ENCODE peak calls at places on chromosomes 3 and 15, in four cellular contexts. J, W, O and D are unnamed samples.

GRCh38 chr15:89785064-89785770 is 9.1 kb downstream of the MESP2 start:
- DNase-seq in W (peak; percentile 85), O (no peak), J (no peak), D (peak; percentile 65)

GRCh38 chr3:111737056-111737711 is 121.9 kb upstream of the PHLDB2 start:
- DNase-seq in J (no peak), W (no peak), O (no peak), D (no peak)

GRCh38 chr15:99100245-99101173 is 4.4 kb upstream of the SYNM start:
- DNase-seq in O (peak; percentile 69), J (peak; percentile 93), W (peak; percentile 62), D (peak; percentile 90)

GRCh38 chr3:42756681-42757213 is 16.3 kb downstream of the CCDC13 start:
- DNase-seq in W (no peak), J (peak; percentile 26), O (no peak), D (no peak)

GRCh38 chr15:70327328-70328136 is 229.8 kb upstream of the TLE3 start:
- DNase-seq in W (no peak), O (no peak), J (peak; percentile 39), D (no peak)

GRCh38 chr15:90539789-90540188 is 10.1 kb downstream of the CRTC3 start:
- DNase-seq in J (no peak), W (no peak), O (no peak), D (no peak)

GRCh38 chr3:42735021-42735420 is 32.4 kb upstream of the HHATL start:
- DNase-seq in J (peak; percentile 48), O (no peak), W (no peak), D (no peak)

GRCh38 chr15:75718326-75718725 is 5.7 kb upstream of the CSPG4 start:
- DNase-seq in W (no peak), O (no peak), J (no peak), D (no peak)

GRCh38 chr15:74893627-74894026 is 3.8 kb downstream of the MPI start:
- DNase-seq in W (no peak), O (no peak), J (no peak), D (no peak)

GRCh38 chr15:39461536-39462140 is 119.2 kb upstream of the THBS1 start:
- DNase-seq in J (no peak), W (no peak), O (no peak), D (no peak)

GRCh38 chr3:112097378-112097777 is 11.2 kb downstream of the C3orf52 start:
- DNase-seq in O (peak; percentile 16), J (no peak), W (peak; percentile 48), D (peak; percentile 94)

GRCh38 chr15:88376574-88377174 is 90.5 kb downstream of the MRPL46 start:
- DNase-seq in W (no peak), O (no peak), J (no peak), D (no peak)

GRCh38 chr3:48243886-48244285 is 3.0 kb downstream of the ZNF589 start:
- DNase-seq in J (no peak), W (no peak), O (no peak), D (no peak)

GRCh38 chr3:87132801-87133200 is 94.3 kb upstream of the CHMP2B start:
- DNase-seq in W (no peak), J (no peak), O (no peak), D (no peak)

GRCh38 chr3:40649346-40649745 is 124.6 kb downstream of the ZNF621 start:
- DNase-seq in W (no peak), J (no peak), O (no peak), D (no peak)

GRCh38 chr15:45618813-45619212 is 16.0 kb upstream of the SQOR start:
- DNase-seq in W (no peak), J (no peak), O (no peak), D (peak; percentile 25)

GRCh38 chr15:40486066-40486770 is 15.4 kb downstream of the CHST14 start:
- DNase-seq in W (no peak), J (no peak), O (no peak), D (no peak)

GRCh38 chr15:69973102-69973714 is 124.5 kb downstream of the TLE3 start:
- DNase-seq in O (peak; percentile 35), W (peak; percentile 23), J (no peak), D (peak; percentile 50)

GRCh38 chr3:39125837-39126500 is 18.5 kb downstream of the TTC21A start:
- DNase-seq in J (no peak), W (peak; percentile 28), O (no peak), D (no peak)

GRCh38 chr3:41836360-41837134 is 125.4 kb downstream of the ULK4 start:
- DNase-seq in J (no peak), O (no peak), W (no peak), D (no peak)

GRCh38 chr3:193190387-193190786 is 50.6 kb upstream of the PLAAT1 start:
- DNase-seq in W (peak; percentile 23), J (peak; percentile 54), O (peak; percentile 19), D (peak; percentile 35)

GRCh38 chr3:190516416-190516815 is 2.5 kb downstream of the IL1RAP start:
- DNase-seq in J (no peak), W (no peak), O (no peak), D (no peak)

GRCh38 chr3:113552851-113553250 is 20.5 kb downstream of the SIDT1 start:
- DNase-seq in J (no peak), W (no peak), O (no peak), D (no peak)

GRCh38 chr3:43153189-43154083 is 47.6 kb upstream of the POMGNT2 start:
- DNase-seq in O (no peak), J (no peak), W (no peak), D (no peak)

GRCh38 chr3:177208746-177209145 is 11.5 kb upstream of the TBL1XR1 start:
- DNase-seq in O (no peak), W (peak; percentile 24), J (no peak), D (no peak)
- TF ChIP-seq RFX5 in O (no peak), W (no peak), J (no peak), D (no peak)

DNA sequence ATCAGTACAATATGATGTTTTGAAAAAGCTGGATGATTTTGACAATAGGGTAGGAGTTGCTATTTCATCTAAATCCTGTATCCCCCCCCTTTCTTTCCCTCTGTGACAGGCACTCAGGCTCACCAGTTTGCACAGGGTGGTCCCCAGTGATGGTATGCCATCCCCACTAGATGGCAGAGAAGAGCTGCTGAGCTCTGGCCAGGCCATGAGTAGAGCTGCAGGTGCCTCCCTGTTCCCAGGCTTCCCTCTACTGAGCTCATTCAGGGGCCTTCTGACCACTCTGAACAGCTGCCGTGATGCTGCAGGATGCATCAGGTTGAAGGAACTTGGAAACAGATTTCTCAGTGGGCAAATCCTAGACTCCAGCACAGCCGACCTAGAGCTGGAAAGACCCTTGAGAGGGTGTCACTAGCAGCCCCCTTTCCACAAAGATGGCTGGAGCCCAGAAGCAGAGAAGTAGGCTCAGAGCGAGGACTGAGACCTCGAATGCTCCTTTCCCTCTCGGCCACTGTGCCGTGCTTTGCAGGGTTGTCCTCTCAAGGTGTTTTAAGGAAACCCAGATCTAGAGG is 45.1 kb downstream of the EFCAB12 start:
- DNase-seq in W (peak; percentile 74), O (peak; percentile 76), J (peak; percentile 75), D (peak; percentile 71)
- TF ChIP-seq RNF2 in W (no peak), O (no peak), J (no peak), D (no peak)

GRCh38 chr3:186783731-186784515 is 546 bp downstream of the EIF4A2 start:
- DNase-seq in W (peak; percentile 46), J (peak; percentile 66), O (peak; percentile 75), D (peak; percentile 26)
- TF ChIP-seq RFX5 in W (no peak), J (no peak), O (no peak), D (no peak)

GRCh38 chr3:14487821-14488220 is 52.3 kb downstream of the GRIP2 start:
- DNase-seq in J (no peak), O (no peak), W (no peak), D (no peak)

GRCh38 chr3:14490255-14490654 is 49.9 kb downstream of the GRIP2 start:
- DNase-seq in W (no peak), O (no peak), J (no peak), D (no peak)

GRCh38 chr3:14487086-14487485 is 53.1 kb downstream of the GRIP2 start:
- DNase-seq in J (no peak), W (no peak), O (no peak), D (no peak)

GRCh38 chr3:14489641-14490040 is 50.5 kb downstream of the GRIP2 start:
- DNase-seq in W (no peak), O (no peak), J (no peak), D (no peak)

DNA sequence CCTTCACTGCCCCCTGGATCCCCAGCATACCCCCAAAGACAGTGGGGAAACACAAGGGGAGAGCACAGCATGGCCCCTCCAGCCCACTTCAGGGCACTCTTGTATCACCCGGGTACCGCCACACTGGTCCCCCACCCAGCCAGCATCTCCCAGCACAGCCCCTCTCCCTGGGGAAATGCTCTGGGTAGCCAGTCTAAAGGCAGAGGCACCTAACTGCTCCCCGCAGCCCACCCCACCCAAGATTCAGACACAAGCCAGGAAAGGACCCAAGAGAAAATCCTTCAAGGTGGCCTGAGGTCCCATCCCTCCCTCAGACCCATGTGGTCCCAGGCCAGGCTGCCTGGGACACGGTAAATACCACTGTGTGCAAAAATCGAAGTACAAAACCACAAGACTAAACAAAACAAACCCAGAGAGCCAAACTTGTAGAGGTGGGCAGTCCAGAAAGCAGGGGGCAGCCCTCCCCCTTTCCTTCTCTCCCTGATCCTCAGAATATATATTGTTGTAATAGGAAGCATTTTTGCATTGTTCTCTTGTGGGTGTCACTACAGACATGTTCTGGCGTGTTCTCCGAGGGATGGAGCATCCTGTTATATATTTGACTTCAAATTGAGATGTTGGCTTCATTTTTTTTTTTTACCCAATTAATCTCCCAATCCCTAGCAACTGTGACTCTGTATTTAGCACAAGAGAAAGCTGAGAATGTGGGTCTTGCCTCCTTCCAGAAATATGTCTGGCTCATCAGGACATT is 51.7 kb downstream of the GRIP2 start:
- DNase-seq in J (no peak), W (no peak), O (no peak), D (no peak)
- TF ChIP-seq RNF2 in J (no peak), W (no peak), O (no peak), D (no peak)

GRCh38 chr3:127669541-127670228 is 3.1 kb upstream of the ABTB1 start:
- DNase-seq in O (no peak), J (no peak), W (no peak), D (no peak)
- TF ChIP-seq RFX5 in O (no peak), J (no peak), W (no peak), D (no peak)

GRCh38 chr3:52188586-52189404 is 9.2 kb upstream of the ALAS1 start:
- DNase-seq in J (no peak), O (peak; percentile 47), W (peak; percentile 42), D (no peak)
- TF ChIP-seq RNF2 in J (no peak), O (no peak), W (no peak), D (no peak)

GRCh38 chr3:59268170-59268569 is 218.3 kb upstream of the CFAP20DC start:
- DNase-seq in J (no peak), O (no peak), W (no peak), D (no peak)
- TF ChIP-seq RFX5 in J (no peak), O (no peak), W (no peak), D (no peak)

GRCh38 chr3:153595186-153595815 is 433.3 kb downstream of the RAP2B start:
- DNase-seq in O (peak; percentile 23), W (peak; percentile 18), J (no peak), D (peak; percentile 33)
- TF ChIP-seq RNF2 in O (no peak), W (no peak), J (no peak), D (no peak)

GRCh38 chr3:54691230-54691900 is 236.5 kb downstream of the LRTM1 start:
- DNase-seq in J (no peak), O (no peak), W (no peak), D (no peak)
- TF ChIP-seq RFX5 in J (no peak), O (no peak), W (no peak), D (no peak)